ENCODE peak calls at places on chromosomes 4 and X, in seven cellular contexts. One of them, this sample, is unnamed.

GRCh38 chr4:119628281-119629141 is at the start of gene PDE5A:
- DNase-seq in suprapubic skin: peak
- DNase-seq in lung: peak
- DNase-seq in psoas muscle: peak
- DNase-seq in AG09309: no peak
- DNase-seq in cardiac muscle cell: peak
- DNase-seq in AG10803: peak
- DNase-seq in this sample: peak

GRCh38 chr4:75637176-75637575 is 6.8 kb upstream of the CDKL2 start:
- DNase-seq in cardiac muscle cell: no peak
- DNase-seq in AG09309: peak
- DNase-seq in suprapubic skin: no peak
- DNase-seq in lung: no peak
- DNase-seq in AG10803: peak
- DNase-seq in psoas muscle: no peak
- DNase-seq in this sample: no peak

GRCh38 chrX:85109235-85109634 is 105.6 kb downstream of the APOOL start:
- DNase-seq in AG09309: no peak
- DNase-seq in suprapubic skin: no peak
- DNase-seq in psoas muscle: no peak
- DNase-seq in cardiac muscle cell: no peak
- DNase-seq in lung: no peak
- DNase-seq in AG10803: no peak
- DNase-seq in this sample: peak

GRCh38 chr4:175380841-175381240 is 431.2 kb downstream of the GPM6A start:
- DNase-seq in AG09309: no peak
- DNase-seq in psoas muscle: no peak
- DNase-seq in AG10803: no peak
- DNase-seq in suprapubic skin: no peak
- DNase-seq in lung: no peak
- DNase-seq in cardiac muscle cell: no peak
- DNase-seq in this sample: no peak

GRCh38 chr4:147088141-147088540 is 142.5 kb upstream of the TTC29 start:
- DNase-seq in AG09309: no peak
- DNase-seq in psoas muscle: no peak
- DNase-seq in AG10803: peak
- DNase-seq in suprapubic skin: no peak
- DNase-seq in cardiac muscle cell: no peak
- DNase-seq in lung: no peak
- DNase-seq in this sample: no peak

GRCh38 chrX:101550825-101551767 is 749 bp downstream of the ARMCX1 start:
- DNase-seq in cardiac muscle cell: peak
- DNase-seq in psoas muscle: peak
- DNase-seq in AG09309: no peak
- DNase-seq in suprapubic skin: peak
- DNase-seq in lung: peak
- DNase-seq in AG10803: peak
- DNase-seq in this sample: peak

GRCh38 chr4:1511441-1512041 is 105.3 kb upstream of the NKX1-1 start:
- DNase-seq in AG09309: no peak
- DNase-seq in lung: no peak
- DNase-seq in psoas muscle: peak
- DNase-seq in cardiac muscle cell: no peak
- DNase-seq in suprapubic skin: no peak
- DNase-seq in AG10803: peak
- DNase-seq in this sample: no peak

GRCh38 chr4:8215001-8215427 is 15.9 kb downstream of the SH3TC1 start:
- DNase-seq in suprapubic skin: no peak
- DNase-seq in lung: peak
- DNase-seq in psoas muscle: no peak
- DNase-seq in cardiac muscle cell: peak
- DNase-seq in AG10803: peak
- DNase-seq in AG09309: peak
- DNase-seq in this sample: no peak

GRCh38 chrX:110201799-110202198 is 116.1 kb downstream of the AMMECR1 start:
- DNase-seq in psoas muscle: no peak
- DNase-seq in suprapubic skin: no peak
- DNase-seq in cardiac muscle cell: no peak
- DNase-seq in lung: no peak
- DNase-seq in AG09309: no peak
- DNase-seq in AG10803: peak
- DNase-seq in this sample: no peak

GRCh38 chr4:140529434-140529833 is 5.5 kb downstream of the ELMOD2 start:
- DNase-seq in AG09309: no peak
- DNase-seq in suprapubic skin: no peak
- DNase-seq in AG10803: no peak
- DNase-seq in psoas muscle: no peak
- DNase-seq in cardiac muscle cell: peak
- DNase-seq in lung: no peak
- DNase-seq in this sample: no peak

GRCh38 chrX:109635151-109635550 is 10.2 kb upstream of the KCNE5 start:
- DNase-seq in suprapubic skin: no peak
- DNase-seq in lung: no peak
- DNase-seq in cardiac muscle cell: peak
- DNase-seq in AG10803: peak
- DNase-seq in psoas muscle: no peak
- DNase-seq in AG09309: no peak
- DNase-seq in this sample: no peak

GRCh38 chr4:1309261-1310010 is 19.7 kb downstream of the MAEA start:
- DNase-seq in suprapubic skin: peak
- DNase-seq in cardiac muscle cell: peak
- DNase-seq in psoas muscle: peak
- DNase-seq in AG10803: peak
- DNase-seq in lung: peak
- DNase-seq in AG09309: peak
- DNase-seq in this sample: peak

GRCh38 chrX:46637937-46638336 is 64.4 kb downstream of the CHST7 start:
- DNase-seq in psoas muscle: no peak
- DNase-seq in AG09309: no peak
- DNase-seq in cardiac muscle cell: no peak
- DNase-seq in suprapubic skin: no peak
- DNase-seq in lung: no peak
- DNase-seq in AG10803: no peak
- DNase-seq in this sample: no peak

GRCh38 chrX:113935516-113935915 is 648.4 kb upstream of the HTR2C start:
- DNase-seq in cardiac muscle cell: no peak
- DNase-seq in AG09309: no peak
- DNase-seq in AG10803: no peak
- DNase-seq in lung: no peak
- DNase-seq in suprapubic skin: no peak
- DNase-seq in psoas muscle: no peak
- DNase-seq in this sample: no peak

GRCh38 chrX:2500091-2500680 is 590 bp downstream of the DHRSX start:
- DNase-seq in psoas muscle: peak
- DNase-seq in suprapubic skin: no peak
- DNase-seq in AG10803: peak
- DNase-seq in lung: no peak
- DNase-seq in cardiac muscle cell: peak
- DNase-seq in AG09309: no peak
- DNase-seq in this sample: peak

GRCh38 chr4:109699553-109700225 is 3.6 kb downstream of the CASP6 start:
- DNase-seq in AG09309: no peak
- DNase-seq in psoas muscle: no peak
- DNase-seq in suprapubic skin: no peak
- DNase-seq in lung: no peak
- DNase-seq in AG10803: no peak
- DNase-seq in cardiac muscle cell: no peak
- DNase-seq in this sample: no peak

GRCh38 chr4:7451800-7452199 is 17.1 kb upstream of the PSAPL1 start:
- DNase-seq in cardiac muscle cell: no peak
- DNase-seq in lung: no peak
- DNase-seq in AG10803: no peak
- DNase-seq in suprapubic skin: no peak
- DNase-seq in psoas muscle: no peak
- DNase-seq in AG09309: no peak
- DNase-seq in this sample: no peak

GRCh38 chrX:27815209-27815608 is 7.4 kb downstream of the MAGEB10 start:
- DNase-seq in psoas muscle: no peak
- DNase-seq in AG09309: no peak
- DNase-seq in cardiac muscle cell: no peak
- DNase-seq in AG10803: no peak
- DNase-seq in lung: no peak
- DNase-seq in suprapubic skin: no peak
- DNase-seq in this sample: no peak

GRCh38 chr4:17515724-17516407 is 901 bp downstream of the CLRN2 start:
- DNase-seq in lung: no peak
- DNase-seq in suprapubic skin: no peak
- DNase-seq in AG10803: no peak
- DNase-seq in AG09309: no peak
- DNase-seq in cardiac muscle cell: no peak
- DNase-seq in psoas muscle: no peak
- DNase-seq in this sample: no peak

GRCh38 chrX:111869639-111870034 is 6.3 kb upstream of the TRPC5OS start:
- DNase-seq in AG09309: peak
- DNase-seq in suprapubic skin: no peak
- DNase-seq in psoas muscle: no peak
- DNase-seq in lung: peak
- DNase-seq in AG10803: peak
- DNase-seq in cardiac muscle cell: peak
- DNase-seq in this sample: peak

GRCh38 chr4:104930298-104930697 is 216.4 kb upstream of the TET2 start:
- DNase-seq in AG09309: no peak
- DNase-seq in suprapubic skin: no peak
- DNase-seq in psoas muscle: no peak
- DNase-seq in lung: no peak
- DNase-seq in cardiac muscle cell: no peak
- DNase-seq in AG10803: no peak
- DNase-seq in this sample: no peak

GRCh38 chr4:87559090-87559837 is 30.1 kb upstream of the SPARCL1 start:
- DNase-seq in psoas muscle: no peak
- DNase-seq in cardiac muscle cell: peak
- DNase-seq in AG10803: no peak
- DNase-seq in lung: peak
- DNase-seq in AG09309: no peak
- DNase-seq in suprapubic skin: no peak
- DNase-seq in this sample: no peak

GRCh38 chr4:100299019-100299418 is 108.8 kb upstream of the DDIT4L start:
- DNase-seq in AG10803: peak
- DNase-seq in cardiac muscle cell: no peak
- DNase-seq in psoas muscle: no peak
- DNase-seq in lung: no peak
- DNase-seq in suprapubic skin: no peak
- DNase-seq in AG09309: peak
- DNase-seq in this sample: no peak

GRCh38 chr4:18608910-18609525 is 587.5 kb upstream of the LCORL start:
- DNase-seq in AG09309: no peak
- DNase-seq in cardiac muscle cell: no peak
- DNase-seq in lung: no peak
- DNase-seq in suprapubic skin: no peak
- DNase-seq in psoas muscle: no peak
- DNase-seq in AG10803: no peak
- DNase-seq in this sample: no peak

GRCh38 chr4:62670509-62670908 is 1470.4 kb downstream of the ADGRL3 start:
- DNase-seq in AG09309: no peak
- DNase-seq in psoas muscle: no peak
- DNase-seq in lung: no peak
- DNase-seq in cardiac muscle cell: peak
- DNase-seq in AG10803: no peak
- DNase-seq in suprapubic skin: no peak
- DNase-seq in this sample: no peak

DNA sequence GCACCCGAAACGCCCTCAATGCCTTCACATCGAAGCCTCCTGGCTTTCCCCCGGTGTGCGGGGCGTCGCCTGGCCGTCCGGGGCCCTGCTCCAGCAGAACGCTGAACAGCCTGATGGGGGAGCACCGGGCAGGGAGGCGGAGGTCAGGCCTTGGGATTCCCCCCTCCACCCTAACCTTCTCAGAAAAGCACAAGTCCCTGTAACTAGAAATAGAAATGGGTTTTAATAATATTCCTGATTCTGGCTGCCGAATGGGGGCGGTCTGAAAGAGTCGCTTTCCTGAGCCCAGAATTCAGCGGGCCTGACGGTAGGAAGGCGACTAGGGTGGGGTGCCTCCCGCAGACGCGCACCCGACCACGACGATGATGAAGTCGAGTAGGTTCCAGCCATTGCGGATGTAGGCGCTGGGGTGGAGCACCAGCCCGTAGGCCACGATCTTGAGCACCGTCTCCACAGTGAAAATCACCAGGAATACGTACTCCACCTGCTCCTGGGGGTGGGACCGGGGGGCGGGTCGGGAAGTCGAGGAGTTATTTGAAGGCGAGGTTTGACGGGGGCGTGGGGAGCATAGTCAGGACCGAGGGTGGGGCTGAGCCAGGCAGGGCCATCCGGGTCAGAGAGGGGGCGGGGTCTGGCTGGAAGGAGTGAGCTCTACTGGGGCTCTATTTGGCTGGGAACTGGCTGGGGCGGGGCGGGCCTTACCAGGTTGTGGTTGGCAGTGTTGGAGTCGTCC is 2.5 kb downstream of the CACNA1F start:
- DNase-seq in AG09309: no peak
- DNase-seq in lung: peak
- DNase-seq in suprapubic skin: peak
- DNase-seq in AG10803: no peak
- DNase-seq in cardiac muscle cell: peak
- DNase-seq in psoas muscle: peak
- DNase-seq in this sample: peak
- TF ChIP-seq CTCF in AG09309: no peak
- TF ChIP-seq CTCF in lung: no peak
- TF ChIP-seq CTCF in suprapubic skin: no peak
- TF ChIP-seq CTCF in AG10803: no peak
- TF ChIP-seq CTCF in cardiac muscle cell: peak
- TF ChIP-seq CTCF in psoas muscle: no peak
- TF ChIP-seq CTCF in this sample: no peak

DNA sequence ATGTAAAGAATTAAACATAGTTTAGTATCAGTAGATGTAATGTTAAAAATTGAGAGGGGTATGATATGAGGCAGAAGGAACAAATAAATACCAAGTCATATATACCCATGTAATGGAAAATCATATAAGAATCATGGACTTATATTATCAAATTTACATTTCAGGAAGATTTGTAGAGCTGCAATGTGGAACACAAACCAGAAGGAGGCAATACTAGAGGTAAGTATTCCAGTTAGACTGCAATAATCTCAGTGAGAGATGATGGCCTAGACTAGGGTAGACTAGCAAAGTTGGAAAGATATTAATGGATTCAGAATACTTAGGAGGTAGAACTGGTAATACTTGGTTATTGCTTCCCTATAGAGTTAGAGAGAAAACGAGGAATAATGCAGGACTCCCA is 603.0 kb upstream of the KLHL4 start:
- DNase-seq in psoas muscle: no peak
- DNase-seq in AG09309: no peak
- DNase-seq in cardiac muscle cell: no peak
- DNase-seq in suprapubic skin: no peak
- DNase-seq in AG10803: no peak
- DNase-seq in lung: no peak
- DNase-seq in this sample: no peak
- TF ChIP-seq CTCF in psoas muscle: no peak
- TF ChIP-seq CTCF in AG09309: no peak
- TF ChIP-seq CTCF in cardiac muscle cell: no peak
- TF ChIP-seq CTCF in suprapubic skin: no peak
- TF ChIP-seq CTCF in AG10803: no peak
- TF ChIP-seq CTCF in lung: no peak
- TF ChIP-seq CTCF in this sample: no peak

GRCh38 chr4:74054483-74055032 is 16.1 kb upstream of the CXCL3 start:
- DNase-seq in AG09309: no peak
- DNase-seq in suprapubic skin: no peak
- DNase-seq in psoas muscle: no peak
- DNase-seq in AG10803: no peak
- DNase-seq in lung: no peak
- DNase-seq in cardiac muscle cell: no peak
- DNase-seq in this sample: no peak
- TF ChIP-seq CTCF in AG09309: no peak
- TF ChIP-seq CTCF in suprapubic skin: no peak
- TF ChIP-seq CTCF in psoas muscle: no peak
- TF ChIP-seq CTCF in AG10803: no peak
- TF ChIP-seq CTCF in lung: no peak
- TF ChIP-seq CTCF in cardiac muscle cell: no peak
- TF ChIP-seq CTCF in this sample: no peak

GRCh38 chr4:102263024-102263787 is 82.1 kb downstream of the SLC39A8 start:
- DNase-seq in AG09309: peak
- DNase-seq in psoas muscle: no peak
- DNase-seq in cardiac muscle cell: peak
- DNase-seq in AG10803: peak
- DNase-seq in lung: no peak
- DNase-seq in suprapubic skin: no peak
- DNase-seq in this sample: no peak
- TF ChIP-seq CTCF in AG09309: peak
- TF ChIP-seq CTCF in psoas muscle: peak
- TF ChIP-seq CTCF in cardiac muscle cell: peak
- TF ChIP-seq CTCF in AG10803: peak
- TF ChIP-seq CTCF in lung: peak
- TF ChIP-seq CTCF in suprapubic skin: peak
- TF ChIP-seq CTCF in this sample: peak